ENCODE peak calls at places on chromosome 14, in ten cellular contexts. J is lower leg skin, L is AG09309, C is stomach, V is psoas muscle, R is SK-N-SH, K is bronchial epithelial cell, N is upper lobe of left lung, Y is cardiac fibroblast, W is breast epithelium. S is an unnamed sample.

GRCh38 chr14:61178226-61179060 is 102.7 kb downstream of the TMEM30B start:
- DNase-seq in C (no peak), R (no peak), K (peak; percentile 95), Y (peak; percentile 99), V (no peak), W (peak; percentile 53), L (peak; percentile 92), N (no peak), J (no peak), S (no peak)

GRCh38 chr14:32017587-32017986 is 59.5 kb upstream of the ARHGAP5 start:
- DNase-seq in L (no peak), N (no peak), C (no peak), V (no peak), W (no peak), R (no peak), K (no peak), J (no peak), Y (no peak), S (no peak)

GRCh38 chr14:65228956-65229355 is 126.6 kb upstream of the MAX start:
- DNase-seq in R (no peak), K (no peak), L (no peak), C (no peak), W (no peak), V (no peak), Y (no peak), J (no peak), N (no peak), S (no peak)

GRCh38 chr14:61872452-61872851 is 110.2 kb downstream of the SNAPC1 start:
- DNase-seq in R (no peak), K (no peak), V (no peak), N (no peak), L (no peak), J (no peak), W (no peak), Y (no peak), C (no peak), S (no peak)

GRCh38 chr14:100740196-100740825 is 13.6 kb downstream of the DLK1 start:
- DNase-seq in L (no peak), Y (no peak), W (no peak), K (no peak), V (no peak), R (no peak), C (no peak), J (no peak), N (no peak), S (peak; percentile 5)

GRCh38 chr14:101739446-101740141 is 21.9 kb upstream of the PPP2R5C start:
- DNase-seq in N (no peak), W (no peak), L (no peak), C (no peak), J (no peak), R (no peak), Y (no peak), V (no peak), K (peak; percentile 35), S (no peak)

GRCh38 chr14:24172871-24173281 is 996 bp downstream of the REC8 start:
- DNase-seq in L (no peak), Y (no peak), C (no peak), K (no peak), R (peak; percentile 42), N (peak; percentile 82), V (peak; percentile 47), J (no peak), W (no peak), S (no peak)

GRCh38 chr14:23433457-23433856 is 2.0 kb downstream of the MYH7 start:
- DNase-seq in J (no peak), W (no peak), R (no peak), C (no peak), K (no peak), N (no peak), Y (no peak), V (no peak), L (no peak), S (peak; percentile 13)

GRCh38 chr14:104789752-104790743 is 5.5 kb downstream of the AKT1 start:
- DNase-seq in Y (no peak), W (no peak), R (no peak), C (no peak), V (no peak), K (no peak), L (no peak), J (no peak), N (peak; percentile 69), S (no peak)

GRCh38 chr14:22657861-22658260 is 13.7 kb upstream of the OR6J1 start:
- DNase-seq in L (no peak), N (no peak), J (no peak), Y (peak; percentile 84), K (peak; percentile 70), C (no peak), V (no peak), W (no peak), R (no peak), S (no peak)

GRCh38 chr14:91035855-91036254 is 24.6 kb downstream of the RPS6KA5 start:
- DNase-seq in V (no peak), C (no peak), N (no peak), L (no peak), J (no peak), W (no peak), R (no peak), K (no peak), Y (no peak), S (no peak)

GRCh38 chr14:45091696-45092095 is 7.8 kb downstream of the PRPF39 start:
- DNase-seq in N (no peak), Y (peak; percentile 70), C (no peak), J (no peak), W (no peak), V (no peak), L (no peak), R (no peak), K (peak; percentile 73), S (no peak)

GRCh38 chr14:55654233-55654632 is 74.2 kb downstream of the KTN1 start:
- DNase-seq in V (no peak), C (no peak), L (no peak), N (no peak), J (no peak), Y (no peak), R (no peak), W (no peak), K (no peak), S (peak; percentile 11)

GRCh38 chr14:89794096-89794495 is 160.4 kb downstream of the EFCAB11 start:
- DNase-seq in J (peak; percentile 80), K (no peak), Y (peak; percentile 40), L (no peak), C (no peak), W (no peak), R (no peak), V (peak; percentile 86), N (no peak), S (no peak)

GRCh38 chr14:34966413-34966812 is 16.4 kb upstream of the SRP54 start:
- DNase-seq in R (no peak), K (no peak), J (no peak), N (no peak), Y (no peak), C (no peak), W (no peak), L (no peak), V (no peak), S (no peak)
- TF ChIP-seq CTCF in R (no peak), K (no peak), J (no peak), N (no peak), Y (no peak), C (no peak), W (no peak), L (no peak), V (no peak), S (no peak)

DNA sequence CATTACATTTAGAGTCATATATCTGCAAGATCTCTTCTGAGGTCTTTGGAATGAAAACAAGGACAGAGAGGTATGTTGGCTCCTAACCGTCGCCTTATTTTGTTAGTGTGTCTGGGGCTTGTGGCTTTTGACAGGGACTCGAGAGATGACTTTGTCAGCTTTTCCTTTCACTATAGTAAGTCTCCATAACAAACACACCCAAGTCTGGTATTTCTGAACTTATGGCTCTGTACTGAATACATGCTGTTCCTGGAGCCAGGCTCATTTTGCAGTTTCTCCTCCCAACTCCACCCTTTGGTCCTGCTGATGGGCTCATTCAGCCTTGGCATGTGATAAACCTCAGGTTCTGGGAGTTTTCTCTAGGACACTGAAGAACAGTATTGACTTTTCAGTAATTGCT is 27.7 kb upstream of the TMED10 start:
- DNase-seq in J (peak; percentile 61), N (no peak), K (peak; percentile 63), V (no peak), R (no peak), W (no peak), C (no peak), Y (no peak), L (no peak), S (no peak)
- H3K4me3 ChIP-seq in J (no peak overlapping the region), N (no peak overlapping the region), K (no peak overlapping the region), V (no peak overlapping the region), R (no peak overlapping the region), W (no peak overlapping the region), C (no peak overlapping the region), Y (no peak overlapping the region), L (no peak overlapping the region), S (no peak overlapping the region)

GRCh38 chr14:57533214-57533613 is 39.6 kb upstream of the CCDC198 start:
- DNase-seq in J (no peak), W (no peak), N (no peak), V (no peak), L (no peak), K (peak; percentile 32), C (no peak), Y (peak; percentile 52), R (no peak), S (no peak)
- TF ChIP-seq CTCF in J (no peak), W (no peak), N (peak; percentile 25), V (peak; percentile 11), L (peak; percentile 56), K (peak; percentile 34), C (no peak), Y (peak; percentile 53), R (peak; percentile 46), S (no peak)

GRCh38 chr14:93688239-93688666 is 100.0 kb downstream of the PRIMA1 start:
- DNase-seq in N (no peak), K (no peak), C (no peak), J (no peak), Y (no peak), W (no peak), L (no peak), V (no peak), R (no peak), S (no peak)

GRCh38 chr14:93688794-93689193 is 99.5 kb downstream of the PRIMA1 start:
- DNase-seq in W (no peak), N (no peak), L (no peak), K (no peak), J (no peak), R (no peak), C (no peak), Y (no peak), V (no peak), S (no peak)

GRCh38 chr14:93691042-93691780 is 97.1 kb downstream of the PRIMA1 start:
- DNase-seq in J (no peak), C (no peak), R (no peak), Y (no peak), V (no peak), K (no peak), N (no peak), W (no peak), L (no peak), S (no peak)

GRCh38 chr14:93693914-93694313 is 94.4 kb downstream of the PRIMA1 start:
- DNase-seq in Y (no peak), K (no peak), N (no peak), J (no peak), L (no peak), W (no peak), V (no peak), R (no peak), C (no peak), S (no peak)
- H3K4me3 ChIP-seq in Y (no peak overlapping the region), K (no peak overlapping the region), N (no peak overlapping the region), J (no peak overlapping the region), L (no peak overlapping the region), W (no peak overlapping the region), V (no peak overlapping the region), R (no peak overlapping the region), C (no peak overlapping the region), S (no peak overlapping the region)